ENCODE peak calls at places on chromosomes 6 and 20, in four cellular contexts. M is AG20443, Y is Caki2, S is GM12891. D is an unnamed sample.

GRCh38 chr6:169034523-169035167 is 219.0 kb downstream of the THBS2 start:
- DNase-seq in S (no peak), Y (no peak), M (peak), D (no peak)

GRCh38 chr6:151002562-151002961 is 137.1 kb downstream of the MTHFD1L start:
- DNase-seq in M (no peak), S (no peak), Y (no peak), D (no peak)

GRCh38 chr6:81158956-81159355 is 593.5 kb downstream of the TENT5A start:
- DNase-seq in M (no peak), S (no peak), Y (no peak), D (no peak)

GRCh38 chr6:129853996-129854711 is 7.0 kb downstream of the TMEM244 start:
- DNase-seq in S (no peak), Y (peak), M (peak), D (no peak)

GRCh38 chr6:152002306-152002705 is 194.8 kb downstream of the ESR1 start:
- DNase-seq in S (no peak), M (no peak), Y (no peak), D (no peak)

GRCh38 chr6:150343434-150343833 is 25.4 kb upstream of the IYD start:
- DNase-seq in S (no peak), Y (no peak), M (no peak), D (no peak)

GRCh38 chr20:45088247-45088646 is 12.7 kb downstream of the KCNS1 start:
- DNase-seq in M (peak), Y (peak), S (no peak), D (no peak)

GRCh38 chr6:14000901-14001300 is 76.1 kb downstream of the RNF182 start:
- DNase-seq in S (no peak), M (no peak), Y (no peak), D (no peak)

GRCh38 chr6:56356431-56356830 is 109.1 kb upstream of the COL21A1 start:
- DNase-seq in Y (no peak), M (peak), S (no peak), D (peak)

GRCh38 chr6:34240329-34241248 is 3.9 kb downstream of the HMGA1 start:
- DNase-seq in M (peak), S (no peak), Y (no peak), D (no peak)

GRCh38 chr20:38134427-38135281 is 30.4 kb downstream of the TGM2 start:
- DNase-seq in M (no peak), S (no peak), Y (peak), D (peak)

GRCh38 chr6:132132911-132133639 is 181.9 kb upstream of the CCN2 start:
- DNase-seq in M (peak), Y (no peak), S (no peak), D (peak)

D was measured in RCC 7860.